ENCODE peak calls at places on chromosomes 11 and 22, in eight cellular contexts. One of them, this sample, is unnamed.

GRCh38 chr11:64100345-64100744 is 64.6 kb downstream of the FLRT1 start:
- DNase-seq in GM23248: no peak
- DNase-seq in right cardiac atrium: no peak
- DNase-seq in IMR-90: no peak
- DNase-seq in hepatocyte: no peak
- DNase-seq in A549: no peak
- DNase-seq in psoas muscle: no peak
- DNase-seq in PC-9: no peak
- DNase-seq in this sample: no peak

GRCh38 chr11:80163011-80163410 is 722.2 kb upstream of the TENM4 start:
- DNase-seq in hepatocyte: peak
- DNase-seq in psoas muscle: no peak
- DNase-seq in PC-9: peak
- DNase-seq in A549: no peak
- DNase-seq in GM23248: peak
- DNase-seq in IMR-90: peak
- DNase-seq in right cardiac atrium: no peak
- DNase-seq in this sample: no peak

GRCh38 chr22:49230194-49230577 is 597.5 kb downstream of the BRD1 start:
- DNase-seq in GM23248: no peak
- DNase-seq in IMR-90: no peak
- DNase-seq in A549: no peak
- DNase-seq in right cardiac atrium: no peak
- DNase-seq in PC-9: no peak
- DNase-seq in psoas muscle: no peak
- DNase-seq in hepatocyte: peak
- DNase-seq in this sample: no peak

GRCh38 chr22:38437416-38437815 is 17.6 kb downstream of the KCNJ4 start:
- DNase-seq in right cardiac atrium: no peak
- DNase-seq in hepatocyte: no peak
- DNase-seq in psoas muscle: no peak
- DNase-seq in PC-9: no peak
- DNase-seq in IMR-90: no peak
- DNase-seq in GM23248: no peak
- DNase-seq in A549: no peak
- DNase-seq in this sample: no peak

GRCh38 chr11:3093281-3094191 is 36.3 kb upstream of the CARS1 start:
- DNase-seq in right cardiac atrium: no peak
- DNase-seq in A549: no peak
- DNase-seq in GM23248: no peak
- DNase-seq in PC-9: no peak
- DNase-seq in psoas muscle: no peak
- DNase-seq in IMR-90: no peak
- DNase-seq in hepatocyte: no peak
- DNase-seq in this sample: no peak

GRCh38 chr11:11211888-11212287 is 141.2 kb downstream of the CSNK2A3 start:
- DNase-seq in hepatocyte: no peak
- DNase-seq in psoas muscle: no peak
- DNase-seq in right cardiac atrium: no peak
- DNase-seq in A549: no peak
- DNase-seq in IMR-90: no peak
- DNase-seq in PC-9: no peak
- DNase-seq in GM23248: no peak
- DNase-seq in this sample: no peak

GRCh38 chr11:14418801-14419417 is 59.9 kb upstream of the RRAS2 start:
- DNase-seq in A549: peak
- DNase-seq in hepatocyte: peak
- DNase-seq in IMR-90: peak
- DNase-seq in GM23248: peak
- DNase-seq in right cardiac atrium: no peak
- DNase-seq in PC-9: no peak
- DNase-seq in psoas muscle: no peak
- DNase-seq in this sample: no peak

GRCh38 chr11:64359712-64360402 is 895 bp downstream of the RPS6KA4 start:
- DNase-seq in A549: no peak
- DNase-seq in PC-9: no peak
- DNase-seq in hepatocyte: peak
- DNase-seq in GM23248: peak
- DNase-seq in psoas muscle: no peak
- DNase-seq in right cardiac atrium: no peak
- DNase-seq in IMR-90: no peak
- DNase-seq in this sample: no peak

GRCh38 chr11:128592454-128592853 is 5.1 kb upstream of the ETS1 start:
- DNase-seq in PC-9: no peak
- DNase-seq in IMR-90: no peak
- DNase-seq in hepatocyte: no peak
- DNase-seq in psoas muscle: no peak
- DNase-seq in right cardiac atrium: no peak
- DNase-seq in A549: no peak
- DNase-seq in GM23248: no peak
- DNase-seq in this sample: no peak
- H3K27ac ChIP-seq in PC-9: no peak
- H3K27ac ChIP-seq in IMR-90: no peak
- H3K27ac ChIP-seq in hepatocyte: no peak
- H3K27ac ChIP-seq in psoas muscle: no peak
- H3K27ac ChIP-seq in right cardiac atrium: no peak
- H3K27ac ChIP-seq in A549: no peak
- H3K27ac ChIP-seq in GM23248: no peak
- H3K27ac ChIP-seq in this sample: no peak

GRCh38 chr11:59189986-59190385 is 18.1 kb downstream of the DTX4 start:
- DNase-seq in IMR-90: no peak
- DNase-seq in psoas muscle: no peak
- DNase-seq in hepatocyte: no peak
- DNase-seq in A549: no peak
- DNase-seq in PC-9: no peak
- DNase-seq in right cardiac atrium: no peak
- DNase-seq in GM23248: no peak
- DNase-seq in this sample: no peak
- H3K27ac ChIP-seq in IMR-90: no peak
- H3K27ac ChIP-seq in psoas muscle: no peak
- H3K27ac ChIP-seq in hepatocyte: no peak
- H3K27ac ChIP-seq in A549: no peak
- H3K27ac ChIP-seq in PC-9: peak
- H3K27ac ChIP-seq in right cardiac atrium: no peak
- H3K27ac ChIP-seq in GM23248: no peak
- H3K27ac ChIP-seq in this sample: no peak

GRCh38 chr22:40257979-40258378 is 80.3 kb downstream of the TNRC6B start:
- DNase-seq in hepatocyte: no peak
- DNase-seq in PC-9: no peak
- DNase-seq in right cardiac atrium: no peak
- DNase-seq in IMR-90: peak
- DNase-seq in A549: no peak
- DNase-seq in psoas muscle: no peak
- DNase-seq in GM23248: peak
- DNase-seq in this sample: no peak

GRCh38 chr22:40251106-40251505 is 73.4 kb downstream of the TNRC6B start:
- DNase-seq in GM23248: peak
- DNase-seq in A549: no peak
- DNase-seq in PC-9: no peak
- DNase-seq in right cardiac atrium: no peak
- DNase-seq in hepatocyte: no peak
- DNase-seq in IMR-90: no peak
- DNase-seq in psoas muscle: no peak
- DNase-seq in this sample: no peak

GRCh38 chr22:40261783-40262182 is 84.1 kb downstream of the TNRC6B start:
- DNase-seq in psoas muscle: no peak
- DNase-seq in A549: no peak
- DNase-seq in hepatocyte: no peak
- DNase-seq in PC-9: no peak
- DNase-seq in IMR-90: no peak
- DNase-seq in right cardiac atrium: no peak
- DNase-seq in GM23248: no peak
- DNase-seq in this sample: no peak

GRCh38 chr22:40258463-40259046 is 80.8 kb downstream of the TNRC6B start:
- DNase-seq in IMR-90: peak
- DNase-seq in PC-9: peak
- DNase-seq in right cardiac atrium: no peak
- DNase-seq in A549: peak
- DNase-seq in hepatocyte: peak
- DNase-seq in psoas muscle: no peak
- DNase-seq in GM23248: peak
- DNase-seq in this sample: no peak

GRCh38 chr22:40256501-40256900 is 78.8 kb downstream of the TNRC6B start:
- DNase-seq in PC-9: no peak
- DNase-seq in A549: no peak
- DNase-seq in right cardiac atrium: no peak
- DNase-seq in IMR-90: no peak
- DNase-seq in psoas muscle: no peak
- DNase-seq in GM23248: no peak
- DNase-seq in hepatocyte: peak
- DNase-seq in this sample: no peak
- H3K27ac ChIP-seq in PC-9: peak
- H3K27ac ChIP-seq in A549: no peak
- H3K27ac ChIP-seq in right cardiac atrium: peak
- H3K27ac ChIP-seq in IMR-90: no peak
- H3K27ac ChIP-seq in psoas muscle: no peak
- H3K27ac ChIP-seq in GM23248: no peak
- H3K27ac ChIP-seq in hepatocyte: peak
- H3K27ac ChIP-seq in this sample: no peak

DNA sequence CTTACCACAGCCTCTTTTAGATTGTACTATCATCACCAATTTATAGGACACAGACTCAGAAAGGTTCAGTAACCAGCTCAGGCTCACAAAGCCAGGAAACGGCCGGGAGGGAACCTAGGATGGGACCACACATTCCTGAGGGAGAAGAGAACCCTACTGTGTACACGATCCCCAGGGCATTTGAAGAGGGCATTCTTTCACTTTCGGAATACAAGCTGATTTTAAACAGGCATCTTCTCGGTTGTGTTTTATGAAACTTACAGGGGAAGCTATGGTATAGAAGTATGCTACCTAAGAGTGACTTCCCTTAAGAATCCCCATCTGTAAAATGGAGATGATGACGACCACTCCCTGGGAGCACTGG is 19.0 kb downstream of the SMCO4 start:
- DNase-seq in right cardiac atrium: no peak
- DNase-seq in IMR-90: no peak
- DNase-seq in psoas muscle: no peak
- DNase-seq in GM23248: no peak
- DNase-seq in A549: no peak
- DNase-seq in hepatocyte: no peak
- DNase-seq in PC-9: no peak
- DNase-seq in this sample: no peak
- H3K27ac ChIP-seq in right cardiac atrium: peak
- H3K27ac ChIP-seq in IMR-90: no peak
- H3K27ac ChIP-seq in psoas muscle: no peak
- H3K27ac ChIP-seq in GM23248: no peak
- H3K27ac ChIP-seq in A549: no peak
- H3K27ac ChIP-seq in hepatocyte: no peak
- H3K27ac ChIP-seq in PC-9: no peak
- H3K27ac ChIP-seq in this sample: peak

GRCh38 chr11:87173185-87174039 is 135.7 kb downstream of the TMEM135 start:
- DNase-seq in psoas muscle: no peak
- DNase-seq in PC-9: no peak
- DNase-seq in GM23248: peak
- DNase-seq in hepatocyte: peak
- DNase-seq in A549: peak
- DNase-seq in right cardiac atrium: no peak
- DNase-seq in IMR-90: peak
- DNase-seq in this sample: no peak
- H3K27ac ChIP-seq in psoas muscle: no peak
- H3K27ac ChIP-seq in PC-9: peak
- H3K27ac ChIP-seq in GM23248: no peak
- H3K27ac ChIP-seq in hepatocyte: peak
- H3K27ac ChIP-seq in A549: peak
- H3K27ac ChIP-seq in right cardiac atrium: no peak
- H3K27ac ChIP-seq in IMR-90: no peak
- H3K27ac ChIP-seq in this sample: peak

This sample was measured in SK-N-MC.